ENCODE peak calls at places on chromosomes 5 and 9, in eight cellular contexts. L is ascending aorta; U is HEK293T; X is stimulated activated CD8-positive, alpha-beta memory T cell treated with anti-CD3 and anti-CD28 coated beads, Interleukin-12 subunit alpha, Interleukin-12 subunit beta, amount 100 ng/mL, for 1 hour; F is neural progenitor cell; G is heart right ventricle; W is body of pancreas; Z is head of caudate nucleus. R is an unnamed sample.

GRCh38 chr5:61802456-61802855 is 470.4 kb downstream of the ZSWIM6 start:
- DNase-seq in L (no peak), U (no peak), X (no peak), F (no peak), G (no peak), W (no peak), Z (peak), R (no peak)

GRCh38 chr5:180129291-180130190 is 58.0 kb upstream of the RNF130 start:
- DNase-seq in L (no peak), U (no peak), X (no peak), F (no peak), G (no peak), W (no peak), Z (peak), R (no peak)

GRCh38 chr5:145925803-145926202 is 10.6 kb upstream of the SH3RF2 start:
- DNase-seq in L (no peak), U (no peak), X (no peak), F (no peak), G (no peak), W (no peak), Z (no peak), R (no peak)

GRCh38 chr5:178434851-178435250 is 155.3 kb downstream of the COL23A1 start:
- DNase-seq in L (no peak), U (peak), X (no peak), F (peak), G (peak), W (no peak), Z (peak), R (no peak)

GRCh38 chr5:137624786-137625349 is 111.0 kb downstream of the KLHL3 start:
- DNase-seq in L (no peak), U (no peak), X (no peak), F (no peak), G (no peak), W (no peak), Z (no peak), R (no peak)

GRCh38 chr9:135665795-135666189 is 2.7 kb downstream of the LCN9 start:
- DNase-seq in L (no peak), U (no peak), X (no peak), F (no peak), G (no peak), W (no peak), Z (no peak), R (no peak)

GRCh38 chr9:69035438-69036316 is at the start of gene FXN:
- DNase-seq in L (peak), U (peak), X (peak), F (peak), G (peak), W (peak), Z (peak), R (peak)

GRCh38 chr5:32692066-32692746 is 18.9 kb upstream of the NPR3 start:
- DNase-seq in L (no peak), U (no peak), X (no peak), F (no peak), G (no peak), W (no peak), Z (no peak), R (no peak)

GRCh38 chr9:128554155-128554862 is 1.9 kb downstream of the SPTAN1 start:
- DNase-seq in L (no peak), U (peak), X (no peak), F (peak), G (peak), W (peak), Z (peak), R (no peak)